ENCODE peak calls at places on chromosomes 5 and 9, in six cellular contexts. One of them, this sample, is unnamed.

GRCh38 chr5:174724484-174725260 is at the start of gene MSX2:
- DNase-seq in OCI-LY7: no peak
- DNase-seq in psoas muscle: peak
- DNase-seq in adrenal gland: peak
- DNase-seq in CD8-positive, alpha-beta T cell: no peak
- DNase-seq in cardiac fibroblast: peak
- DNase-seq in this sample: peak

GRCh38 chr9:74499111-74499601 is 2.0 kb downstream of the RORB start:
- DNase-seq in OCI-LY7: no peak
- DNase-seq in psoas muscle: no peak
- DNase-seq in adrenal gland: peak
- DNase-seq in CD8-positive, alpha-beta T cell: no peak
- DNase-seq in cardiac fibroblast: peak
- DNase-seq in this sample: no peak

GRCh38 chr9:132266017-132266416 is 88.8 kb downstream of the SETX start:
- DNase-seq in OCI-LY7: no peak
- DNase-seq in psoas muscle: no peak
- DNase-seq in adrenal gland: no peak
- DNase-seq in CD8-positive, alpha-beta T cell: no peak
- DNase-seq in cardiac fibroblast: no peak
- DNase-seq in this sample: no peak

GRCh38 chr5:16378762-16379161 is 86.8 kb downstream of the ZNF622 start:
- DNase-seq in OCI-LY7: no peak
- DNase-seq in psoas muscle: no peak
- DNase-seq in adrenal gland: no peak
- DNase-seq in CD8-positive, alpha-beta T cell: no peak
- DNase-seq in cardiac fibroblast: no peak
- DNase-seq in this sample: no peak

GRCh38 chr9:89489548-89490527 is 8.1 kb downstream of the SEMA4D start:
- DNase-seq in OCI-LY7: no peak
- DNase-seq in psoas muscle: no peak
- DNase-seq in adrenal gland: peak
- DNase-seq in CD8-positive, alpha-beta T cell: no peak
- DNase-seq in cardiac fibroblast: no peak
- DNase-seq in this sample: no peak

GRCh38 chr5:177433658-177434217 is 7.3 kb downstream of the GRK6 start:
- DNase-seq in OCI-LY7: no peak
- DNase-seq in psoas muscle: no peak
- DNase-seq in adrenal gland: no peak
- DNase-seq in CD8-positive, alpha-beta T cell: no peak
- DNase-seq in cardiac fibroblast: no peak
- DNase-seq in this sample: no peak

GRCh38 chr5:61496406-61497307 is 164.6 kb downstream of the ZSWIM6 start:
- DNase-seq in OCI-LY7: no peak
- DNase-seq in psoas muscle: no peak
- DNase-seq in adrenal gland: no peak
- DNase-seq in CD8-positive, alpha-beta T cell: no peak
- DNase-seq in cardiac fibroblast: peak
- DNase-seq in this sample: no peak

GRCh38 chr5:68247627-68248026 is 32.1 kb downstream of the PIK3R1 start:
- DNase-seq in OCI-LY7: no peak
- DNase-seq in psoas muscle: no peak
- DNase-seq in adrenal gland: no peak
- DNase-seq in CD8-positive, alpha-beta T cell: no peak
- DNase-seq in cardiac fibroblast: no peak
- DNase-seq in this sample: no peak

GRCh38 chr5:167764650-167765289 is 526.7 kb upstream of the WWC1 start:
- DNase-seq in OCI-LY7: no peak
- DNase-seq in psoas muscle: no peak
- DNase-seq in adrenal gland: no peak
- DNase-seq in CD8-positive, alpha-beta T cell: no peak
- DNase-seq in cardiac fibroblast: no peak
- DNase-seq in this sample: no peak

GRCh38 chr5:82499845-82500244 is 221.7 kb upstream of the RPS23 start:
- DNase-seq in OCI-LY7: no peak
- DNase-seq in psoas muscle: no peak
- DNase-seq in adrenal gland: no peak
- DNase-seq in CD8-positive, alpha-beta T cell: no peak
- DNase-seq in cardiac fibroblast: no peak
- DNase-seq in this sample: no peak

GRCh38 chr5:82489668-82490067 is 211.5 kb upstream of the RPS23 start:
- DNase-seq in OCI-LY7: no peak
- DNase-seq in psoas muscle: no peak
- DNase-seq in adrenal gland: no peak
- DNase-seq in CD8-positive, alpha-beta T cell: no peak
- DNase-seq in cardiac fibroblast: no peak
- DNase-seq in this sample: no peak

GRCh38 chr5:82493217-82493616 is 215.1 kb upstream of the RPS23 start:
- DNase-seq in OCI-LY7: no peak
- DNase-seq in psoas muscle: no peak
- DNase-seq in adrenal gland: no peak
- DNase-seq in CD8-positive, alpha-beta T cell: no peak
- DNase-seq in cardiac fibroblast: no peak
- DNase-seq in this sample: no peak

GRCh38 chr5:82497242-82497641 is 219.1 kb upstream of the RPS23 start:
- DNase-seq in OCI-LY7: no peak
- DNase-seq in psoas muscle: no peak
- DNase-seq in adrenal gland: no peak
- DNase-seq in CD8-positive, alpha-beta T cell: no peak
- DNase-seq in cardiac fibroblast: no peak
- DNase-seq in this sample: no peak

DNA sequence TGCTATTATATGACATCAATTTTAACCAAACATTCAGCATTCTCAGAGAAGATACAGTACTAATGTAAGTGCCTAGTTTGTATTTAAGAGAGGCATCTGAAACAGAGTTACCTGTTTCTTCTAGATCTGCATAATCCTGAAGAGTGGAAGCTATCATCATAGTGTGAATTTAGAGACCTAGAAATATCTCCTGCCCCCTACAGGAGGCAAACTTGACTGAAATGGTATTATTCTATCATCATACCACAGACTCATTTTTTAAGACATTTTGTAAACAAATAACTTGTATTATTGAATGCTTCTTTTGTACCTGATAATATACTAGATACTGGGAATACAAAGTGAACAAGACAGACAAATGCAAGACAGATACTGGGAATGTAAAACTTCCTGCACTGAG is 216.8 kb upstream of the RPS23 start:
- DNase-seq in OCI-LY7: no peak
- DNase-seq in psoas muscle: no peak
- DNase-seq in adrenal gland: no peak
- DNase-seq in CD8-positive, alpha-beta T cell: no peak
- DNase-seq in cardiac fibroblast: peak
- DNase-seq in this sample: peak
- TF ChIP-seq CTCF in OCI-LY7: peak
- TF ChIP-seq CTCF in psoas muscle: no peak
- TF ChIP-seq CTCF in adrenal gland: no peak
- TF ChIP-seq CTCF in CD8-positive, alpha-beta T cell: no peak
- TF ChIP-seq CTCF in cardiac fibroblast: no peak
- TF ChIP-seq CTCF in this sample: peak

DNA sequence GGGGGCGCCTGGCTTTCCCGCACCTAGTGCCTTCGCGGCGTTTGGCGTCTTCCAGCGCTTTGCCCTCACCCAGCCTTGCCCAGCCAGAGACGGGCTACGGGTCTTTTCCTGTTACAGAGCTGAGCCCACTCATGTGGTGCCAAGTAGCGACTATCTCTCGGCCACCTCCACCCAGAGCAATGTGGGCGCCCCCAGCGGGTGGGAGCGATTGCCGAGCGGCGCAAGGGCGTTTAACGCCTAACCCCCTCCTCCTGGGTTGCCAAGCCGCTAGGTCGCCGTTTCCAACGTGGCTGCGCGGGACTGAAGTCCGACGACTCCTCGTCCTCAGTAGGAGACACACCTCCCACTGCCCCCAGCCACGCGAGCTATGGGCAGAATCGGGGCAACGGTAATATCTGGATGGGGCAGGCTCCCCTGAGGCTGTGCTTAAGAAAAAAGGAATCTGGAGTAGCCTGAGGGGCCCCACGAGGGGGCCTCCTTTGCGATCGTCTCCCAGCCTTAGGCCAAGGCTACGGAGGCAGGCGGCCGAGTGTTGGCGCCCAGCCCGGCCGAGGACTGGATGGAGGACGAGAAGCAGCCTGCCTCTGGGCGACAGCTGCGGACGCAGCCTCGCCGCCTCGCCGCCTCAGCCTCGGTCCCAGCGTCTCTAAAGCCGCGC is 5.8 kb downstream of the TLX3 start:
- DNase-seq in OCI-LY7: no peak
- DNase-seq in psoas muscle: peak
- DNase-seq in adrenal gland: no peak
- DNase-seq in CD8-positive, alpha-beta T cell: no peak
- DNase-seq in cardiac fibroblast: peak
- DNase-seq in this sample: no peak
- TF ChIP-seq CTCF in OCI-LY7: no peak
- TF ChIP-seq CTCF in psoas muscle: no peak
- TF ChIP-seq CTCF in adrenal gland: no peak
- TF ChIP-seq CTCF in CD8-positive, alpha-beta T cell: no peak
- TF ChIP-seq CTCF in cardiac fibroblast: no peak
- TF ChIP-seq CTCF in this sample: no peak

DNA sequence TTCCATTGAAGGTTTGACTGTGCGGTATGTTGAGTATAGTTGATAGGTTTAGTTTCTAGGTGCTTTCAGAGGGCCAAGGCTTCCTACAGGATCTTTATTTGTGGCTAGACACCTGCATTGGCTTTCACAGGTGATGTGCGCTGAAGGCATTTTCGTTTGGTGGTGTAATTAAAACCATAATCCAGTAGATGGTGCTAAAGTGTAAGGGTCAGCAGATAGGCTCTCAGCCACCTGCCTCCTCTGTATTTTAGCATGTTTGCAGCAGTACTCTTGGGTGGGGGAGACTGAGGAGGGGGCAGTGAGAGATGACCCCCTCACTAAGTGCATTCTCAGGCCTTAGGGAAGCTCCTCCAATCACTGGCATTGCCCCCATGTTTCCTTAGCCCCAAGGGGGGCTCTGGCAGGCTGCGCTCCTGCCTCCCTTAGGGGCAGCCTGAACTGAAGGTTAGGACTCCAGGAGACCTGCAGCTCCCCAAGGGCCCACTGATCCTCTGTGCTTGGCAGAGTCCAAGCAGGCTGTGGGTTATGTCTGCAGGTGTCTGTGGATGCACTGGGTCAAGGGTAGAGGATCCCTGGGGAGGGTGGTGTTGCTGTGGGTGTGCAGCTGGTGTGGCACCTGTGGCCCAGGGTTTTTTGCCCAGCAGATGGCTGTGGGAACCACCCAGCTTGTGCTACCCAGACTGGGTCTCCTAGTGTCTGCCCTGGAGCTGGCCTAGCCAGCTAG is 23.4 kb downstream of the CDK20 start:
- DNase-seq in OCI-LY7: peak
- DNase-seq in psoas muscle: no peak
- DNase-seq in adrenal gland: no peak
- DNase-seq in CD8-positive, alpha-beta T cell: no peak
- DNase-seq in cardiac fibroblast: peak
- DNase-seq in this sample: peak
- TF ChIP-seq CTCF in OCI-LY7: peak
- TF ChIP-seq CTCF in psoas muscle: peak
- TF ChIP-seq CTCF in adrenal gland: peak
- TF ChIP-seq CTCF in CD8-positive, alpha-beta T cell: peak
- TF ChIP-seq CTCF in cardiac fibroblast: peak
- TF ChIP-seq CTCF in this sample: peak

DNA sequence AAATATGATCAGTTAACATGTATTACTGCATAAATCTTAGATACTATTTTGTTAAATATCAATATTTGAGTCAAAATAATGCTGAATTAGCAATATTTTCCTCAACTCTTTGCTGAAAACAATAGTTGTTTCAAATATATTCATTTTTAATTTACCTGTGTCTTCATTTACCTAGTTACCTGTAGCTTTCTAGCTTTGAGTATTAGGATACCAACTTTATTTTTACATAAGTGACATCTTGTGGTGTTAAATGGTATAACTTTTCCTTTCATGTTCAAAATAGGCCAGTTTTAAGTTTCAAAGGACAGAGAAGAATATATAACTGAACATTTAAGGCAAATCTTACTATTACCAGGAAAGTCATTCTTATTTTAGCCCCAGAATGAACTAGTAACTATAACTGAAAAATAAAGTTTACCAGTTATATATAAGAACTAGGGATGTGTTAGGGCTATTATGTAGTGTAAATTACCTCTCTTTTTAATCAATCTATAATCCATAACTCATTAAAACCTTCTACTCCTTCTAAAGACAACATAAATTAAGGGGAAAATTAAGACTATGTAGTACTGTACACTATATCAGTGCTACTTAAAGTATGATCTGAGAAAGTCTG is 25.3 kb downstream of the AP3B1 start:
- DNase-seq in OCI-LY7: peak
- DNase-seq in psoas muscle: no peak
- DNase-seq in adrenal gland: no peak
- DNase-seq in CD8-positive, alpha-beta T cell: no peak
- DNase-seq in cardiac fibroblast: peak
- DNase-seq in this sample: peak
- TF ChIP-seq CTCF in OCI-LY7: peak
- TF ChIP-seq CTCF in psoas muscle: peak
- TF ChIP-seq CTCF in adrenal gland: peak
- TF ChIP-seq CTCF in CD8-positive, alpha-beta T cell: peak
- TF ChIP-seq CTCF in cardiac fibroblast: peak
- TF ChIP-seq CTCF in this sample: peak

GRCh38 chr5:73983661-73984060 is 357.7 kb downstream of the ARHGEF28 start:
- DNase-seq in OCI-LY7: no peak
- DNase-seq in psoas muscle: no peak
- DNase-seq in adrenal gland: no peak
- DNase-seq in CD8-positive, alpha-beta T cell: no peak
- DNase-seq in cardiac fibroblast: no peak
- DNase-seq in this sample: no peak

GRCh38 chr5:73986729-73987128 is 360.7 kb downstream of the ARHGEF28 start:
- DNase-seq in OCI-LY7: no peak
- DNase-seq in psoas muscle: no peak
- DNase-seq in adrenal gland: no peak
- DNase-seq in CD8-positive, alpha-beta T cell: no peak
- DNase-seq in cardiac fibroblast: no peak
- DNase-seq in this sample: no peak

GRCh38 chr5:73987915-73988314 is 361.9 kb downstream of the ARHGEF28 start:
- DNase-seq in OCI-LY7: no peak
- DNase-seq in psoas muscle: no peak
- DNase-seq in adrenal gland: no peak
- DNase-seq in CD8-positive, alpha-beta T cell: no peak
- DNase-seq in cardiac fibroblast: no peak
- DNase-seq in this sample: peak

GRCh38 chr5:73981696-73982095 is 355.7 kb downstream of the ARHGEF28 start:
- DNase-seq in OCI-LY7: no peak
- DNase-seq in psoas muscle: no peak
- DNase-seq in adrenal gland: no peak
- DNase-seq in CD8-positive, alpha-beta T cell: no peak
- DNase-seq in cardiac fibroblast: no peak
- DNase-seq in this sample: no peak

DNA sequence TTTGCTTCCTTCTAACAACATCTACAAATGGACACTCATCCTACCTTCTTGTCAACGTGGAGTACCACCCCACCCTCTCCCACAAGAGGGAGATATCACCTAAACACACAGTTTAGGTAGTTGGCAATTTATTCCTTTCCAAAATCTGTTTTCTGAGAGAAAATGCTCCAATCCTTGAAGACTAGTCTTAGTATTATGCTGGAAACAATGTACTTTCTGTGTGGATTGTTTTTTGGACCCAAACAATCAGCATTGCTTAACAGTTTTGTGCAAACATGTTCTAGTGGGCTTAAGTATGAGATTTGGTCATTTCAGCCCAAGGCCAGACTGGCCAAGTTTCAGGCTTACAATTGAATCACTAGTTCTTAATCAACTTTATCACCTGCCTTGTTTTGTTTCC is 359.1 kb downstream of the ARHGEF28 start:
- DNase-seq in OCI-LY7: no peak
- DNase-seq in psoas muscle: no peak
- DNase-seq in adrenal gland: no peak
- DNase-seq in CD8-positive, alpha-beta T cell: no peak
- DNase-seq in cardiac fibroblast: peak
- DNase-seq in this sample: peak
- TF ChIP-seq CTCF in OCI-LY7: peak
- TF ChIP-seq CTCF in psoas muscle: peak
- TF ChIP-seq CTCF in adrenal gland: no peak
- TF ChIP-seq CTCF in CD8-positive, alpha-beta T cell: no peak
- TF ChIP-seq CTCF in cardiac fibroblast: peak
- TF ChIP-seq CTCF in this sample: no peak

GRCh38 chr5:175733017-175733416 is 75.1 kb downstream of the HRH2 start:
- DNase-seq in OCI-LY7: no peak
- DNase-seq in psoas muscle: no peak
- DNase-seq in adrenal gland: no peak
- DNase-seq in CD8-positive, alpha-beta T cell: no peak
- DNase-seq in cardiac fibroblast: no peak
- DNase-seq in this sample: no peak
- TF ChIP-seq CTCF in OCI-LY7: no peak
- TF ChIP-seq CTCF in psoas muscle: no peak
- TF ChIP-seq CTCF in adrenal gland: no peak
- TF ChIP-seq CTCF in CD8-positive, alpha-beta T cell: no peak
- TF ChIP-seq CTCF in cardiac fibroblast: no peak
- TF ChIP-seq CTCF in this sample: no peak

This sample was measured in MCF 10A.